ENCODE peak calls at places on chromosome 13, in eight cellular contexts. A is activated T-cell treated with anti-CD3 and anti-CD28 coated beads, Interleukin-2, amount 50 U/mL, for 72 hours; Q is naive thymus-derived CD4-positive, alpha-beta T cell; L is DMS53; Y is neural progenitor cell; S is GM12891; K is lower leg skin; U is AG08396. W is an unnamed sample.

GRCh38 chr13:101211261-101211660 is 205.0 kb downstream of the NALCN start:
- DNase-seq in K (no peak), Q (no peak), U (peak), A (no peak), L (peak), S (no peak), Y (no peak), W (no peak)

GRCh38 chr13:50085063-50085462 is 69.8 kb downstream of the KCNRG start:
- DNase-seq in Q (no peak), S (no peak), L (peak), K (no peak), U (no peak), Y (peak), A (no peak), W (no peak)

GRCh38 chr13:103067751-103068563 is 1.7 kb upstream of the SLC10A2 start:
- DNase-seq in K (no peak), S (no peak), A (no peak), Q (no peak), L (peak), Y (no peak), U (no peak), W (no peak)

GRCh38 chr13:100213576-100213975 is 124.7 kb downstream of the PCCA start:
- DNase-seq in L (no peak), U (no peak), Q (no peak), S (no peak), Y (no peak), K (no peak), A (no peak), W (no peak)

GRCh38 chr13:106357198-106357597 is 178.3 kb downstream of the EFNB2 start:
- DNase-seq in A (no peak), L (no peak), K (no peak), Q (no peak), Y (peak), U (no peak), S (no peak), W (no peak)

GRCh38 chr13:19345916-19346422 is 164.3 kb upstream of the TUBA3C start:
- DNase-seq in A (no peak), U (no peak), Q (no peak), L (no peak), Y (no peak), K (no peak), S (no peak), W (no peak)

GRCh38 chr13:99085139-99085845 is 107.4 kb upstream of the DOCK9 start:
- DNase-seq in K (peak), U (no peak), S (no peak), L (no peak), A (peak), Q (no peak), Y (peak), W (no peak)

GRCh38 chr13:107275312-107275711 is 707.4 kb upstream of the ARGLU1 start:
- DNase-seq in A (no peak), Y (no peak), Q (no peak), U (no peak), L (no peak), S (no peak), K (no peak), W (no peak)

GRCh38 chr13:110699148-110700145 is 6.5 kb downstream of the CARS2 start:
- DNase-seq in L (no peak), Q (no peak), U (no peak), K (peak), A (no peak), Y (no peak), S (no peak), W (no peak)